ENCODE peak calls at places on chromosomes 1 and 21, in seven cellular contexts. B, Z, Y, I, L, F and V are unnamed samples.

GRCh38 chr1:192792628-192793027 is 16.2 kb upstream of the RGS2 start:
- DNase-seq in B (no peak), Z (no peak), Y (no peak), L (no peak), F (no peak), I (no peak), V (no peak)

GRCh38 chr1:234918216-234918841 is 210.3 kb downstream of the TOMM20 start:
- DNase-seq in I (no peak), Z (no peak), F (no peak), Y (no peak), B (peak; percentile 22), L (peak; percentile 76), V (peak; percentile 83)

GRCh38 chr1:16630661-16631247 is 17.4 kb upstream of the NBPF1 start:
- DNase-seq in F (no peak), B (no peak), I (no peak), L (peak; percentile 86), Y (no peak), Z (no peak), V (no peak)

GRCh38 chr1:170032531-170033295 is 41.8 kb downstream of the KIFAP3 start:
- DNase-seq in B (no peak), L (no peak), Z (no peak), Y (no peak), F (peak; percentile 20), I (peak; percentile 22), V (no peak)

GRCh38 chr1:215523128-215523861 is 43.8 kb upstream of the KCTD3 start:
- DNase-seq in L (no peak), F (no peak), B (no peak), I (peak; percentile 33), Z (no peak), Y (no peak), V (no peak)

GRCh38 chr1:205525495-205526285 is 21.2 kb downstream of the CDK18 start:
- DNase-seq in L (no peak), F (no peak), I (no peak), B (no peak), Z (no peak), Y (no peak), V (no peak)

GRCh38 chr21:33383056-33383888 is 19.9 kb upstream of the IFNGR2 start:
- DNase-seq in I (peak; percentile 60), B (peak; percentile 95), Z (peak; percentile 98), F (peak; percentile 87), L (peak; percentile 88), Y (no peak), V (peak; percentile 69)

GRCh38 chr21:44444286-44444931 is 10.9 kb upstream of the LRRC3 start:
- DNase-seq in Y (no peak), B (no peak), Z (no peak), L (peak; percentile 72), I (no peak), F (no peak), V (peak; percentile 31)

GRCh38 chr1:7535934-7536878 is 234.9 kb upstream of the VAMP3 start:
- DNase-seq in B (no peak), Y (no peak), I (no peak), Z (no peak), L (peak; percentile 63), F (no peak), V (no peak)

GRCh38 chr21:33893917-33894316 is 21.7 kb downstream of the ATP5PO start:
- DNase-seq in F (no peak), B (no peak), Z (no peak), L (no peak), Y (no peak), I (no peak), V (no peak)

GRCh38 chr1:37673920-37674319 is 18.4 kb upstream of the CDCA8 start:
- DNase-seq in F (no peak), I (no peak), B (peak; percentile 94), L (peak; percentile 72), Y (no peak), Z (peak; percentile 21), V (no peak)

GRCh38 chr1:186374313-186375151 is 521 bp downstream of the TPR start:
- DNase-seq in I (peak; percentile 33), Y (peak; percentile 25), L (no peak), B (peak; percentile 33), F (no peak), Z (peak; percentile 7), V (no peak)

GRCh38 chr1:85501355-85501898 is 36.5 kb upstream of the DDAH1 start:
- DNase-seq in L (no peak), I (no peak), B (no peak), F (no peak), Y (no peak), Z (no peak), V (no peak)

GRCh38 chr1:231284441-231284840 is 43.4 kb downstream of the GNPAT start:
- DNase-seq in I (no peak), F (no peak), Z (no peak), B (no peak), Y (no peak), L (no peak), V (no peak)

GRCh38 chr1:153343040-153343681 is 5.5 kb downstream of the PGLYRP4 start:
- DNase-seq in Y (no peak), F (no peak), I (no peak), L (no peak), Z (no peak), B (peak; percentile 22), V (no peak)

GRCh38 chr1:54272772-54273091 is 72.8 kb downstream of the MRPL37 start:
- DNase-seq in Z (no peak), I (no peak), F (no peak), L (no peak), B (no peak), Y (no peak), V (no peak)

GRCh38 chr1:41507152-41507720 is 22.8 kb upstream of the EDN2 start:
- DNase-seq in I (no peak), F (no peak), L (no peak), Y (no peak), Z (no peak), B (no peak), V (no peak)